ENCODE peak calls at places on chromosome 17, in four cellular contexts. B is GM20000, K is stomach, F is tibial artery. T is an unnamed sample.
A peak's percentile ranks its signal among the peaks of the same experiment; 100 is the strongest.

GRCh38 chr17:28346746-28347246 is 10.5 kb downstream of the POLDIP2 start:
- DNase-seq in F (no peak), B (no peak), K (peak; percentile 72), T (no peak)

GRCh38 chr17:42251115-42251514 is 25.1 kb downstream of the STAT5B start:
- DNase-seq in B (no peak), F (no peak), K (no peak), T (no peak)

GRCh38 chr17:74176546-74177001 is 26.9 kb upstream of the RPL38 start:
- DNase-seq in B (peak; percentile 67), K (peak; percentile 63), F (no peak), T (peak; percentile 64)

GRCh38 chr17:15349119-15349518 is 7.7 kb upstream of the TEKT3 start:
- DNase-seq in F (no peak), K (no peak), B (no peak), T (no peak)

GRCh38 chr17:51860934-51861561 is 297.5 kb downstream of the CA10 start:
- DNase-seq in K (no peak), B (peak; percentile 28), F (no peak), T (peak; percentile 31)

GRCh38 chr17:49316889-49317288 is 45.2 kb downstream of the ZNF652 start:
- DNase-seq in K (no peak), B (no peak), F (no peak), T (no peak)

GRCh38 chr17:38752119-38752929 is at the start of gene PSMB3:
- DNase-seq in K (peak; percentile 97), F (peak; percentile 99), B (peak; percentile 93), T (peak; percentile 100)

GRCh38 chr17:80006339-80006720 is 29.3 kb downstream of the TBC1D16 start:
- DNase-seq in B (no peak), F (no peak), K (no peak), T (no peak)

GRCh38 chr17:80825471-80826345 is 165.9 kb upstream of the CHMP6 start:
- DNase-seq in F (peak; percentile 60), K (no peak), B (no peak), T (no peak)

GRCh38 chr17:78168906-78169793 is 769 bp downstream of the SYNGR2 start:
- DNase-seq in B (peak; percentile 77), F (peak; percentile 87), K (peak; percentile 72), T (peak; percentile 71)

GRCh38 chr17:10285896-10286295 is 86.9 kb downstream of the MYH13 start:
- DNase-seq in K (no peak), F (no peak), B (no peak), T (no peak)

GRCh38 chr17:36641877-36642845 is 40.8 kb downstream of the MRM1 start:
- DNase-seq in F (no peak), B (no peak), K (no peak), T (peak; percentile 13)

GRCh38 chr17:68054296-68054900 is 18.9 kb downstream of the KPNA2 start:
- DNase-seq in K (peak; percentile 32), F (no peak), B (no peak), T (no peak)

GRCh38 chr17:384622-385194 is 32.1 kb upstream of the RPH3AL start:
- DNase-seq in F (no peak), B (no peak), K (no peak), T (no peak)

GRCh38 chr17:30376621-30377452 is 1.9 kb upstream of the CPD start:
- DNase-seq in B (peak; percentile 54), K (no peak), F (no peak), T (peak; percentile 89)

GRCh38 chr17:2122641-2123302 is 67.9 kb downstream of the HIC1 start:
- DNase-seq in F (peak; percentile 70), B (peak; percentile 58), K (peak; percentile 34), T (no peak)

GRCh38 chr17:9284884-9285283 is 263.6 kb downstream of the NTN1 start:
- DNase-seq in F (no peak), B (no peak), K (no peak), T (no peak)

GRCh38 chr17:61118871-61119270 is 280.8 kb upstream of the TBX2 start:
- DNase-seq in F (no peak), B (no peak), K (no peak), T (no peak)

GRCh38 chr17:40284085-40284713 is 3.5 kb upstream of the CDC6 start:
- DNase-seq in B (no peak), K (no peak), F (no peak), T (no peak)

GRCh38 chr17:50147841-50148225 is 2.6 kb downstream of the PPP1R9B start:
- DNase-seq in F (peak; percentile 75), B (no peak), K (no peak), T (peak; percentile 54)

GRCh38 chr17:11583306-11583992 is 14.8 kb upstream of the DNAH9 start:
- DNase-seq in F (no peak), K (no peak), B (no peak), T (no peak)

GRCh38 chr17:38797091-38797490 is 2.3 kb downstream of the PIP4K2B start:
- DNase-seq in B (no peak), F (no peak), K (no peak), T (no peak)

GRCh38 chr17:57001541-57001940 is 23.6 kb downstream of the SCPEP1 start:
- DNase-seq in K (no peak), B (no peak), F (no peak), T (no peak)

GRCh38 chr17:82424001-82424862 is 5.8 kb upstream of the OGFOD3 start:
- DNase-seq in F (peak; percentile 80), K (peak; percentile 45), B (peak; percentile 69), T (peak; percentile 81)

GRCh38 chr17:51590071-51590470 is 329.7 kb downstream of the UTP18 start:
- DNase-seq in K (no peak), F (no peak), B (no peak), T (no peak)

GRCh38 chr17:7932949-7933348 is 943 bp downstream of the CNTROB start:
- DNase-seq in F (peak; percentile 55), K (peak; percentile 45), B (no peak), T (peak; percentile 62)

DNA sequence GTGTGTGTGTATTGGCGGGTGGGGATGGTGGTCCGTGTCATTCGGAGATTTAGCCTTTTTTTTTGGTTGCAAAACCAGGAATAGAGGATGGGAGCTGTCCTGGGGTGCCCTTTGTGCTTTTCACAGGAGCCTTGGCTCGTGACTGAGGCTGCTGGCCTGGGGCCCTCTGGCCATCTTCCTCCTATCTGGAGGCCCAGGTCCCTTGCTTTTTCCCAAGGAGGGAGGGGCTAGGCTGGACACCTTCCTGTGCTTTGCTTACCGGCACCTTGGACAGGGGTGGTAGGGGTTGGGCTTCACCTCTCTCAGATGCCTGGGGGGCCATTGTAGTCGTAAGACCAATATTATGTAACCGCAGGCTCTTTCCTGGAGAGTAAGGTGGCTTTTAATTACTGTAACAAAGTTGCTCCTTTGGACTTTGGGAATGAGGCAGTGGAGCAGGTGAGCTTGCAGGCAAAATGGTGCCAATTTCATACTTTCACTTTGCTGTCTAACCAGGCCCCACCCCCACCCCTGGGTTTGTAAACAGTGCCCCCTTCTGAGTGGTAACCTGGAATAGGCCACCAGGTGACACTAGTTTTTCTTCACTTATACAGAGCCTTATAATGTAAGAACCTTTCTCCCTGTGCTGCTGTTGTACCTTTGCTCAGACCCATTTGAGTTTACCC is 1.2 kb downstream of the DYNLL2 start:
- DNase-seq in K (peak; percentile 61), F (peak; percentile 78), B (peak; percentile 71), T (peak; percentile 75)
- TF ChIP-seq CTCF in K (no peak), F (no peak), B (peak; percentile 8), T (peak; percentile 57)

GRCh38 chr17:43353364-43353763 is 45.4 kb upstream of the ARL4D start:
- DNase-seq in B (no peak), K (no peak), F (no peak), T (no peak)

GRCh38 chr17:43351686-43352085 is 47.1 kb upstream of the ARL4D start:
- DNase-seq in F (no peak), K (no peak), B (no peak), T (no peak)

GRCh38 chr17:43350888-43351361 is 47.9 kb upstream of the ARL4D start:
- DNase-seq in K (no peak), F (no peak), B (no peak), T (no peak)

GRCh38 chr17:43352579-43352978 is 46.2 kb upstream of the ARL4D start:
- DNase-seq in K (no peak), F (no peak), B (no peak), T (no peak)

GRCh38 chr17:43349142-43349541 is 49.7 kb upstream of the ARL4D start:
- DNase-seq in F (no peak), K (no peak), B (no peak), T (no peak)
- TF ChIP-seq CTCF in F (no peak), K (no peak), B (no peak), T (no peak)

GRCh38 chr17:34663714-34664113 is 84.3 kb downstream of the TMEM132E start:
- DNase-seq in B (no peak), K (no peak), F (no peak), T (no peak)
- TF ChIP-seq CTCF in B (no peak), K (no peak), F (no peak), T (no peak)

DNA sequence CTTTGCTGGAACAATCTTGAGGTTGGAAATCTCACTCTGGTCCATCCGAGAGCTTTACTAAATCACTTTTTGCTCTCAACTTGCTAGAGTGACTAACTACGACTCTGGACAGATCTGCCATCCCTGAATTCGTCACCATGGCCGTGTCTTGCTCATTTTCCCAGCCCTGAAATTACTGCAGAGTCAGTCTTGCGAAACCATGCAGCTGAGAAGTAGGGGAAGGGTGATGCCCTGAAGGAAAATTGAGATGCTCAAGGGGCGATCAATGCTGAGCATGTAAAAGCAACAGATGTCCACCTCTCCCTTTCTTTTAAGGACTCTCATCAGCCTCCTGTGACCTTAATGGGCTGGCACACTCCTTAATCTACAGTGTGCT is 18.8 kb downstream of the PCTP start:
- DNase-seq in K (no peak), B (no peak), F (no peak), T (no peak)
- TF ChIP-seq CTCF in K (no peak), B (no peak), F (no peak), T (no peak)

GRCh38 chr17:59558953-59559352 is 6.5 kb upstream of the DHX40 start:
- DNase-seq in K (no peak), F (no peak), B (no peak), T (no peak)
- TF ChIP-seq CTCF in K (no peak), F (peak; percentile 12), B (no peak), T (no peak)

GRCh38 chr17:63681530-63681929 is 18.4 kb downstream of the LIMD2 start:
- DNase-seq in B (no peak), F (no peak), K (no peak), T (no peak)

GRCh38 chr17:63680700-63681099 is 19.2 kb downstream of the LIMD2 start:
- DNase-seq in K (no peak), F (no peak), B (no peak), T (no peak)

GRCh38 chr17:63682441-63682840 is 17.5 kb downstream of the LIMD2 start:
- DNase-seq in K (no peak), B (no peak), F (no peak), T (no peak)

GRCh38 chr17:63676540-63676933 is 23.4 kb downstream of the LIMD2 start:
- DNase-seq in F (no peak), B (no peak), K (no peak), T (no peak)

DNA sequence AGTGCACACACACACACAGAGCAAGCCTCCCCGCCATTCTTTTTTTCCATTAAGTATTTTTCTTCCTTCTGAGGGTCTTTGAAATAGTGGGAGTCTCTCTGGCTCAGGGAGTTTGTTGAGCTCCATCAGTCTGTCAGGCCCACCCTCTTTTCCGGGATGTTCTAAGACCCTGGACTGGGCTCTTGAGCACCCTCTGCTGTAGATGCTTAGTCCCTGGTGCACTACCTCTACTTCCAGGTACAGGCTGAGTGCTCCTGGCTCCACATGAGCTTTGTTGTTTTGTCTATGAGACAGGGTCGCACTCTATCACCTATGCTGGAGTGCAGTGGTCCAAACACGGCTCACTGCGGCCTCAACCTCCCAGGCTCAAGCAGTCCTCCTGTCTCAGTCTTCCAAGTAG is 20.7 kb downstream of the LIMD2 start:
- DNase-seq in F (no peak), B (no peak), K (no peak), T (no peak)
- TF ChIP-seq CTCF in F (no peak), B (no peak), K (no peak), T (no peak)

GRCh38 chr17:63945851-63946439 is 13.8 kb upstream of the CD79B start:
- DNase-seq in F (no peak), K (no peak), B (peak; percentile 74), T (peak; percentile 66)
- TF ChIP-seq CTCF in F (no peak), K (no peak), B (no peak), T (no peak)

T was measured in activated CD8-positive, alpha-beta T cell treated with anti-CD3 and anti-CD28 coated beads for 36 hours.